ENCODE peak calls at places on chromosomes 13 and 19, in seven cellular contexts. N is hepatocyte; Z is stimulated activated CD4-positive, alpha-beta T cell treated with anti-CD3 and anti-CD28 coated beads, Interleukin-4, amount 100 ng/mL, for 1 hour; U is GM18507; W is stimulated activated CD8-positive, alpha-beta memory T cell treated with anti-CD3 and anti-CD28 coated beads, Interleukin-2, amount 100 ng/mL, for 1 hour; H is MM.1S; F is LHCN-M2. J is an unnamed sample.

GRCh38 chr19:10780368-10780767 is 55.6 kb downstream of the TMED1 start:
- DNase-seq in F (peak), Z (no peak), U (no peak), N (no peak), W (no peak), H (no peak), J (peak)

GRCh38 chr13:95643814-95644598 is 500 bp downstream of the DZIP1 start:
- DNase-seq in Z (no peak), N (peak), U (no peak), W (no peak), H (no peak), F (peak), J (no peak)

GRCh38 chr19:18939922-18940775 is 868 bp downstream of the HOMER3 start:
- DNase-seq in F (peak), W (no peak), Z (no peak), U (no peak), N (peak), H (no peak), J (no peak)

GRCh38 chr13:33217256-33217655 is 68.3 kb downstream of the STARD13 start:
- DNase-seq in N (no peak), U (no peak), W (no peak), Z (no peak), F (no peak), H (no peak), J (no peak)

GRCh38 chr13:110352735-110353134 is 45.7 kb downstream of the COL4A2 start:
- DNase-seq in W (no peak), N (no peak), H (no peak), Z (no peak), F (no peak), U (no peak), J (no peak)

GRCh38 chr13:33543631-33544030 is 258.1 kb upstream of the STARD13 start:
- DNase-seq in Z (no peak), H (peak), N (peak), F (peak), W (no peak), U (no peak), J (no peak)

GRCh38 chr13:112892759-112893569 is 76.0 kb upstream of the MCF2L start:
- DNase-seq in F (no peak), U (peak), W (no peak), N (peak), H (no peak), Z (no peak), J (no peak)

GRCh38 chr13:49502954-49503353 is 7.2 kb downstream of the PHF11 start:
- DNase-seq in W (no peak), F (no peak), Z (no peak), U (no peak), H (no peak), N (no peak), J (peak)

GRCh38 chr19:30877591-30878230 is 471.5 kb downstream of the TSHZ3 start:
- DNase-seq in H (no peak), W (no peak), Z (no peak), U (no peak), N (no peak), F (no peak), J (no peak)

GRCh38 chr19:17214531-17215124 is 529 bp upstream of the USE1 start:
- DNase-seq in F (no peak), U (no peak), Z (no peak), H (no peak), N (peak), W (no peak), J (no peak)

J was measured in pulmonary artery endothelial cell.